ENCODE peak calls at places on chromosomes 1 and 21, in nine cellular contexts. P is PC-3; D is lung; A is activated naive CD4-positive, alpha-beta T cell; C is endodermal cell; W is cardiac fibroblast; G is activated naive CD8-positive, alpha-beta T cell treated with anti-CD3 and anti-CD28 coated beads, Interleukin-2, amount 50 U/mL, for 24 hours; S is naive thymus-derived CD8-positive, alpha-beta T cell; I is M059J. L is an unnamed sample.

GRCh38 chr1:183331095-183331742 is 87.0 kb downstream of the NMNAT2 start:
- DNase-seq in I (peak), G (no peak), P (no peak), C (peak), W (no peak), D (no peak), S (no peak), A (no peak), L (no peak)

GRCh38 chr21:14975136-14975905 is 89.5 kb downstream of the NRIP1 start:
- DNase-seq in S (no peak), C (no peak), W (peak), P (no peak), I (no peak), A (no peak), D (no peak), G (no peak), L (no peak)

GRCh38 chr1:22641906-22642636 is 1.4 kb upstream of the C1QC start:
- DNase-seq in I (peak), C (peak), P (peak), A (peak), S (peak), G (peak), W (peak), D (peak), L (peak)

GRCh38 chr1:74162333-74162732 is 35.6 kb downstream of the LRRIQ3 start:
- DNase-seq in I (no peak), W (no peak), S (no peak), G (no peak), C (no peak), A (no peak), P (peak), D (no peak), L (no peak)

GRCh38 chr1:225567789-225568188 is 85.1 kb downstream of the ENAH start:
- DNase-seq in D (no peak), C (no peak), G (no peak), A (no peak), S (no peak), W (no peak), P (peak), I (peak), L (peak)

GRCh38 chr21:14603202-14603601 is 57.1 kb upstream of the SAMSN1 start:
- DNase-seq in S (no peak), A (no peak), D (no peak), G (no peak), C (no peak), P (peak), W (peak), I (peak), L (peak)

GRCh38 chr1:47568763-47569162 is 130.9 kb downstream of the FOXD2 start:
- DNase-seq in I (no peak), S (no peak), P (no peak), W (no peak), D (no peak), C (no peak), A (no peak), G (no peak), L (peak)

GRCh38 chr1:65412984-65413375 is 7.5 kb upstream of the LEPR start:
- DNase-seq in S (no peak), A (no peak), G (no peak), D (no peak), C (no peak), P (no peak), W (peak), I (peak), L (peak)

GRCh38 chr21:31870472-31870871 is 2.3 kb upstream of the HUNK start:
- DNase-seq in P (no peak), C (no peak), S (no peak), I (no peak), A (no peak), W (no peak), G (no peak), D (no peak), L (no peak)

GRCh38 chr1:175783126-175783722 is 39.8 kb upstream of the TNR start:
- DNase-seq in I (peak), A (no peak), P (no peak), C (peak), D (no peak), S (no peak), W (peak), G (no peak), L (peak)

GRCh38 chr1:167648978-167649752 is 19.1 kb downstream of the RCSD1 start:
- DNase-seq in P (no peak), W (peak), D (peak), I (no peak), C (peak), A (no peak), S (no peak), G (no peak), L (no peak)

GRCh38 chr1:161427733-161428516 is 60.2 kb upstream of the CFAP126 start:
- DNase-seq in W (peak), P (no peak), A (no peak), D (no peak), G (peak), S (peak), C (peak), I (peak), L (peak)

L was measured in EL.